ENCODE peak calls at places on chromosomes 1 and 21, in seven cellular contexts. W is SHP77 treated with DMSO at 0.1 percent for 48 hours; T is posterior cingulate gyrus; P is activated CD4-positive, alpha-beta T cell treated with anti-CD3 and anti-CD28 coated beads, Interleukin-2, amount 50 U/mL, for 4 hours; I is bronchial epithelial cell; N is NCI-H460; G is EL. V is an unnamed sample.

GRCh38 chr1:44603718-44604117 is 70.6 kb downstream of the TMEM53 start:
- DNase-seq in T (no peak), N (no peak), I (no peak), P (no peak), G (no peak), W (peak), V (no peak)

GRCh38 chr1:171863531-171863930 is 22.2 kb downstream of the DNM3 start:
- DNase-seq in G (no peak), I (peak), T (no peak), N (no peak), W (no peak), P (no peak), V (no peak)

GRCh38 chr1:41580520-41581172 is 96.2 kb upstream of the EDN2 start:
- DNase-seq in N (no peak), G (no peak), P (no peak), I (no peak), T (no peak), W (no peak), V (no peak)

GRCh38 chr1:48851638-48852037 is 74.9 kb upstream of the BEND5 start:
- DNase-seq in W (no peak), N (no peak), P (no peak), G (peak), T (no peak), I (no peak), V (no peak)

GRCh38 chr21:36150192-36150711 is 6.4 kb upstream of the DOP1B start:
- DNase-seq in P (no peak), N (no peak), G (peak), W (no peak), T (no peak), I (no peak), V (no peak)

GRCh38 chr1:22841754-22842370 is 130.8 kb downstream of the LACTBL1 start:
- DNase-seq in P (no peak), W (no peak), N (no peak), T (peak), G (no peak), I (no peak), V (no peak)

GRCh38 chr21:23887709-23888303 is 1719.5 kb downstream of the MRPL39 start:
- DNase-seq in I (no peak), W (no peak), T (no peak), G (no peak), N (peak), P (peak), V (no peak)

GRCh38 chr1:109821831-109822745 is 58.4 kb upstream of the EPS8L3 start:
- DNase-seq in P (no peak), I (peak), W (no peak), G (peak), T (no peak), N (no peak), V (no peak)

GRCh38 chr1:246800800-246801199 is 76.6 kb downstream of the SCCPDH start:
- DNase-seq in P (no peak), T (no peak), N (no peak), W (no peak), G (no peak), I (no peak), V (no peak)

GRCh38 chr1:225962440-225962975 is 21.5 kb upstream of the LEFTY2 start:
- DNase-seq in N (peak), T (peak), I (no peak), G (no peak), P (peak), W (no peak), V (no peak)

GRCh38 chr21:43861716-43862115 is 3.3 kb upstream of the AGPAT3 start:
- DNase-seq in G (no peak), P (no peak), W (no peak), I (no peak), T (no peak), N (no peak), V (no peak)

GRCh38 chr1:22600071-22600816 is 36.2 kb upstream of the C1QA start:
- DNase-seq in T (no peak), N (no peak), I (no peak), G (no peak), P (no peak), W (no peak), V (no peak)

GRCh38 chr1:181485276-181486097 is 2.2 kb downstream of the CACNA1E start:
- DNase-seq in I (peak), P (no peak), N (no peak), W (no peak), T (peak), G (no peak), V (no peak)

GRCh38 chr21:15999741-16000140 is 270.0 kb downstream of the USP25 start:
- DNase-seq in T (no peak), W (no peak), I (no peak), G (no peak), P (no peak), N (no peak), V (no peak)

GRCh38 chr1:7584643-7585042 is 186.5 kb upstream of the VAMP3 start:
- DNase-seq in T (no peak), I (no peak), G (no peak), W (no peak), P (no peak), N (no peak), V (no peak)

GRCh38 chr1:58855351-58856165 is 71.7 kb upstream of the JUN start:
- DNase-seq in I (peak), P (no peak), G (no peak), W (no peak), T (no peak), N (no peak), V (no peak)

GRCh38 chr1:59057211-59057694 is 239.6 kb upstream of the FGGY start:
- DNase-seq in T (no peak), P (no peak), G (peak), W (no peak), I (peak), N (no peak), V (peak)

GRCh38 chr1:48619529-48619928 is 147.5 kb upstream of the SPATA6 start:
- DNase-seq in G (peak), N (no peak), W (no peak), T (no peak), P (no peak), I (peak), V (peak)

GRCh38 chr1:197331565-197331964 is 63.5 kb downstream of the CRB1 start:
- DNase-seq in W (no peak), T (no peak), I (no peak), G (no peak), N (no peak), P (no peak), V (no peak)

GRCh38 chr1:204154525-204155255 is 2.8 kb upstream of the ETNK2 start:
- DNase-seq in G (no peak), T (no peak), P (no peak), N (no peak), I (peak), W (no peak), V (peak)

GRCh38 chr21:45386728-45387371 is 18.1 kb upstream of the COL18A1 start:
- DNase-seq in P (no peak), N (no peak), I (peak), G (peak), T (no peak), W (no peak), V (no peak)

GRCh38 chr1:109307363-109308021 is 681 bp upstream of the MYBPHL start:
- DNase-seq in W (peak), P (no peak), I (no peak), T (peak), N (no peak), G (no peak), V (no peak)

GRCh38 chr1:46611691-46612221 is 4.9 kb downstream of the MOB3C start:
- DNase-seq in N (peak), P (no peak), W (no peak), T (no peak), G (peak), I (peak), V (peak)